ENCODE peak calls at places on chromosomes 6 and 20, in eight cellular contexts. J, X, C, B, W, A, I and D are unnamed samples.

GRCh38 chr6:136784910-136785746 is 7.1 kb downstream of the MAP3K5 start:
- DNase-seq in J (no peak), X (no peak), C (no peak), B (no peak), W (peak; percentile 68), A (no peak), I (no peak), D (no peak)

GRCh38 chr20:59784365-59785117 is 148.9 kb downstream of the SYCP2 start:
- DNase-seq in J (no peak), X (no peak), C (no peak), B (no peak), W (no peak), A (no peak), I (no peak), D (no peak)

GRCh38 chr20:346640-347316 is at the start of gene NRSN2:
- DNase-seq in J (peak; percentile 70), X (peak; percentile 75), C (peak; percentile 57), B (peak; percentile 97), W (no peak), A (peak; percentile 34), I (peak; percentile 88), D (peak; percentile 66)

GRCh38 chr20:45128066-45128465 is 3.8 kb upstream of the WFDC12 start:
- DNase-seq in J (no peak), X (no peak), C (no peak), B (no peak), W (no peak), A (no peak), I (no peak), D (no peak)

GRCh38 chr6:72784071-72784470 is 162.2 kb downstream of the KCNQ5 start:
- DNase-seq in J (no peak), X (no peak), C (no peak), B (no peak), W (no peak), A (no peak), I (no peak), D (no peak)

GRCh38 chr6:106145741-106146227 is 59.6 kb downstream of the PRDM1 start:
- DNase-seq in J (no peak), X (no peak), C (no peak), B (peak; percentile 80), W (no peak), A (no peak), I (no peak), D (no peak)

GRCh38 chr6:5534643-5535042 is 273.3 kb downstream of the FARS2 start:
- DNase-seq in J (no peak), X (no peak), C (no peak), B (no peak), W (no peak), A (no peak), I (no peak), D (no peak)

GRCh38 chr20:60446273-60447111 is 488.3 kb downstream of the CDH26 start:
- DNase-seq in J (no peak), X (no peak), C (no peak), B (peak; percentile 21), W (no peak), A (no peak), I (no peak), D (no peak)

GRCh38 chr20:51480507-51481270 is 61.8 kb downstream of the NFATC2 start:
- DNase-seq in J (no peak), X (no peak), C (no peak), B (no peak), W (no peak), A (peak; percentile 66), I (no peak), D (no peak)

GRCh38 chr20:57614490-57615471 is 5.4 kb downstream of the ZBP1 start:
- DNase-seq in J (no peak), X (no peak), C (no peak), B (no peak), W (no peak), A (no peak), I (no peak), D (no peak)

GRCh38 chr20:11117808-11118528 is 444.2 kb upstream of the JAG1 start:
- DNase-seq in J (no peak), X (no peak), C (no peak), B (peak; percentile 48), W (no peak), A (no peak), I (no peak), D (no peak)

GRCh38 chr6:13935190-13935880 is 10.6 kb downstream of the RNF182 start:
- DNase-seq in J (no peak), X (no peak), C (no peak), B (no peak), W (no peak), A (no peak), I (no peak), D (no peak)

GRCh38 chr6:97925504-97925903 is 642.5 kb upstream of the MMS22L start:
- DNase-seq in J (no peak), X (no peak), C (no peak), B (no peak), W (no peak), A (no peak), I (no peak), D (no peak)

GRCh38 chr6:148265058-148265457 is 77.6 kb upstream of the SASH1 start:
- DNase-seq in J (no peak), X (peak; percentile 67), C (no peak), B (no peak), W (no peak), A (no peak), I (no peak), D (no peak)

GRCh38 chr20:53872561-53873248 is 197.7 kb downstream of the BCAS1 start:
- DNase-seq in J (no peak), X (no peak), C (no peak), B (peak; percentile 81), W (no peak), A (peak; percentile 33), I (peak; percentile 87), D (no peak)

GRCh38 chr6:46947497-46947896 is 25.8 kb upstream of the ADGRF5 start:
- DNase-seq in J (peak; percentile 47), X (no peak), C (no peak), B (no peak), W (no peak), A (no peak), I (no peak), D (no peak)

GRCh38 chr20:41290804-41291389 is 26.6 kb downstream of the ZHX3 start:
- DNase-seq in J (no peak), X (no peak), C (no peak), B (no peak), W (peak; percentile 34), A (no peak), I (no peak), D (no peak)

GRCh38 chr6:17101422-17102257 is at the start of gene STMND1:
- DNase-seq in J (no peak), X (peak; percentile 71), C (no peak), B (no peak), W (no peak), A (peak; percentile 10), I (peak; percentile 83), D (peak; percentile 33)

GRCh38 chr6:104182811-104183210 is 676.9 kb downstream of the HACE1 start:
- DNase-seq in J (no peak), X (no peak), C (no peak), B (no peak), W (peak; percentile 28), A (no peak), I (no peak), D (no peak)

GRCh38 chr6:43188426-43188825 is 6.4 kb downstream of the CUL9 start:
- DNase-seq in J (no peak), X (no peak), C (no peak), B (no peak), W (no peak), A (no peak), I (no peak), D (peak; percentile 10)

GRCh38 chr6:113854531-113855499 is 2.3 kb upstream of the MARCKS start:
- DNase-seq in J (peak; percentile 90), X (peak; percentile 73), C (peak; percentile 89), B (peak; percentile 95), W (peak; percentile 73), A (peak; percentile 44), I (peak; percentile 99), D (peak; percentile 87)

GRCh38 chr6:136446579-136447182 is 103.5 kb downstream of the MAP7 start:
- DNase-seq in J (no peak), X (no peak), C (no peak), B (no peak), W (no peak), A (no peak), I (no peak), D (no peak)

GRCh38 chr6:145332001-145332400 is 403.3 kb downstream of the EPM2A start:
- DNase-seq in J (no peak), X (peak; percentile 70), C (no peak), B (no peak), W (no peak), A (no peak), I (no peak), D (peak; percentile 17)

GRCh38 chr6:125970760-125971159 is 14.2 kb downstream of the HINT3 start:
- DNase-seq in J (no peak), X (no peak), C (no peak), B (no peak), W (no peak), A (no peak), I (no peak), D (no peak)

GRCh38 chr6:25389501-25389900 is 110.3 kb downstream of the CARMIL1 start:
- DNase-seq in J (no peak), X (no peak), C (no peak), B (peak; percentile 82), W (no peak), A (no peak), I (no peak), D (no peak)

GRCh38 chr20:36149469-36149868 is 5.1 kb upstream of the EPB41L1 start:
- DNase-seq in J (no peak), X (peak; percentile 39), C (no peak), B (no peak), W (no peak), A (no peak), I (no peak), D (no peak)

GRCh38 chr20:21767739-21768223 is 62.3 kb downstream of the PAX1 start:
- DNase-seq in J (peak; percentile 81), X (peak; percentile 81), C (no peak), B (no peak), W (no peak), A (no peak), I (no peak), D (peak; percentile 89)

GRCh38 chr6:56938634-56939294 is 16.1 kb upstream of the BEND6 start:
- DNase-seq in J (no peak), X (no peak), C (no peak), B (no peak), W (no peak), A (no peak), I (no peak), D (no peak)

GRCh38 chr6:105215506-105215905 is 35.7 kb upstream of the POPDC3 start:
- DNase-seq in J (no peak), X (no peak), C (no peak), B (no peak), W (no peak), A (no peak), I (peak; percentile 29), D (no peak)

GRCh38 chr20:49187330-49188100 is 619 bp downstream of the STAU1 start:
- DNase-seq in J (no peak), X (no peak), C (peak; percentile 18), B (no peak), W (no peak), A (no peak), I (peak; percentile 44), D (no peak)

GRCh38 chr6:157181649-157182048 is 141.7 kb downstream of the TMEM242 start:
- DNase-seq in J (no peak), X (no peak), C (no peak), B (no peak), W (no peak), A (no peak), I (no peak), D (no peak)

GRCh38 chr6:56804996-56805395 is 149.9 kb upstream of the BEND6 start:
- DNase-seq in J (no peak), X (no peak), C (no peak), B (no peak), W (no peak), A (no peak), I (no peak), D (no peak)

GRCh38 chr6:95203153-95203754 is 374.1 kb upstream of the MANEA start:
- DNase-seq in J (peak; percentile 48), X (no peak), C (peak; percentile 50), B (no peak), W (peak; percentile 63), A (no peak), I (peak; percentile 61), D (peak; percentile 38)

GRCh38 chr6:77180367-77180766 is 282.9 kb downstream of the HTR1B start:
- DNase-seq in J (no peak), X (peak; percentile 1), C (no peak), B (no peak), W (no peak), A (no peak), I (no peak), D (no peak)